ENCODE peak calls at places on chromosomes 3 and 15, in four cellular contexts. One of them, this sample, is unnamed.

GRCh38 chr3:100189444-100189964 is 71.3 kb upstream of the TBC1D23 start:
- DNase-seq in left ventricle myocardium inferior: no peak
- DNase-seq in tibial nerve: no peak
- DNase-seq in H9: no peak
- DNase-seq in this sample: no peak

GRCh38 chr15:101358895-101359294 is 63.8 kb upstream of the SNRPA1 start:
- DNase-seq in H9: no peak
- DNase-seq in tibial nerve: no peak
- DNase-seq in left ventricle myocardium inferior: peak; percentile 56
- DNase-seq in this sample: peak; percentile 19

GRCh38 chr15:74378853-74379252 is 11.4 kb upstream of the CYP11A1 start:
- DNase-seq in tibial nerve: no peak
- DNase-seq in left ventricle myocardium inferior: no peak
- DNase-seq in H9: peak; percentile 25
- DNase-seq in this sample: peak; percentile 40

GRCh38 chr15:31857194-31857593 is 173.1 kb upstream of the CHRNA7 start:
- DNase-seq in tibial nerve: no peak
- DNase-seq in H9: peak; percentile 47
- DNase-seq in left ventricle myocardium inferior: no peak
- DNase-seq in this sample: no peak

GRCh38 chr3:308597-309321 is 112.2 kb downstream of the CHL1 start:
- DNase-seq in left ventricle myocardium inferior: no peak
- DNase-seq in H9: no peak
- DNase-seq in tibial nerve: no peak
- DNase-seq in this sample: no peak

GRCh38 chr3:141372656-141373055 is 4.4 kb downstream of the ZBTB38 start:
- DNase-seq in tibial nerve: no peak
- DNase-seq in left ventricle myocardium inferior: no peak
- DNase-seq in H9: no peak
- DNase-seq in this sample: no peak

GRCh38 chr15:79858469-79858868 is 38.3 kb downstream of the MTHFS start:
- DNase-seq in tibial nerve: no peak
- DNase-seq in H9: no peak
- DNase-seq in left ventricle myocardium inferior: no peak
- DNase-seq in this sample: no peak

GRCh38 chr15:63933522-63933921 is 99.8 kb upstream of the HERC1 start:
- DNase-seq in left ventricle myocardium inferior: no peak
- DNase-seq in tibial nerve: no peak
- DNase-seq in H9: no peak
- DNase-seq in this sample: no peak

GRCh38 chr3:73236867-73237266 is 175.4 kb downstream of the EBLN2 start:
- DNase-seq in tibial nerve: no peak
- DNase-seq in H9: no peak
- DNase-seq in left ventricle myocardium inferior: no peak
- DNase-seq in this sample: no peak

GRCh38 chr3:126098391-126098858 is 14.5 kb upstream of the SLC41A3 start:
- DNase-seq in H9: no peak
- DNase-seq in tibial nerve: no peak
- DNase-seq in left ventricle myocardium inferior: no peak
- DNase-seq in this sample: peak; percentile 18
- H3K9me3 ChIP-seq in H9: peaks cover 15% of the 10 kb centered on the region
- H3K9me3 ChIP-seq in tibial nerve: peaks cover 23% of the 10 kb centered on the region
- H3K9me3 ChIP-seq in left ventricle myocardium inferior: peaks cover 20% of the 10 kb centered on the region
- H3K9me3 ChIP-seq in this sample: no peaks in the 10 kb centered on the region

DNA sequence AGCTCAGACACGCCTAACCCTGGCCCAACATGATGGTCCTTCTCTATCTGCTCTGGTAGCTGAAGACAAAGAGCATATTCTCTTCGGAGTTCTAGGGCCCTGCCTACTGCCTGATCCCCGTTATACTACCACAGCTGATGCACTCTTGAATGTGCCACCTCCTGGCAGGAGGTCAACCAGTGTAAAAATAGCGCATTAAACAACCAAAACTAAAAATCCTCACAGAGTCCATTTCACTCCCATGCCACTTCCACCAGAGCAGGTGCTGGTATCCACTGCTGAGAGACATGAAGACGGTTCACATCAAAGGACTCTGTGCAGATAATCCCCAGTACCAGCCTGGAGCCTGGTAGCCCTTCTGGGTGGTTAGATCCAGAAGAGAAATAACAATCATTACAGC is 44.5 kb downstream of the CEP70 start:
- DNase-seq in H9: no peak
- DNase-seq in tibial nerve: no peak
- DNase-seq in left ventricle myocardium inferior: no peak
- DNase-seq in this sample: no peak
- H3K9me3 ChIP-seq in H9: peaks cover 17% of the 10 kb centered on the region
- H3K9me3 ChIP-seq in tibial nerve: peaks cover 71% of the 10 kb centered on the region
- H3K9me3 ChIP-seq in left ventricle myocardium inferior: peaks cover 45% of the 10 kb centered on the region
- H3K9me3 ChIP-seq in this sample: peaks cover 9% of the 10 kb centered on the region

DNA sequence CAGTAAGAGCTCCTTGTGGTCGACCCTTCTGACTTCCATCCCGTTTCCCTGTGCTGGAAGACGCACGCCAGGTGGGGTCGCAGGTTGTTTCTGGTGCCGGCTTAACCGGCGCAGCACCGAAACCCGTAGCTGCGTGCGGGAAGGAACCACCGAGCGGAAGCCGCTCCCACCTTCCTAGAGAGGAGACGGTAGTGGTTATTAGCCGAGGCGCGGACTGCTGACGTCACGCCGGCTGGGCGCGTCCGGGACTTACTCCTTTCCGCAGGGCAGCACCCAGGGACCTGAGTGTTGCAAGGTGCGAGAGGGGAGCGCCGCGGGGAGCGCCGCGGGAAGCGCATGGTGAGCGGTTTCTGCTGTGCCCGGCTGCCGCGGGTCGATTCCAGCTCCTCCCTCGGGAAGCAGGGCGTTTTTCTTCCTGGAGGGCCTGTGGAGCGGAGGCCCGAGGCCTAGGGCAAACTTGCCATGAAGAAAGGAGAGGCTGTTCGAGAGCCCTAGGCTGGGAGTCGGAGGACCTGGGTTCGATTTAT is at the start of gene ZNF501:
- DNase-seq in tibial nerve: peak; percentile 80
- DNase-seq in H9: peak; percentile 95
- DNase-seq in left ventricle myocardium inferior: peak; percentile 96
- DNase-seq in this sample: peak; percentile 76
- H3K9me3 ChIP-seq in tibial nerve: peaks cover 75% of the 10 kb centered on the region
- H3K9me3 ChIP-seq in H9: peaks cover 51% of the 10 kb centered on the region
- H3K9me3 ChIP-seq in left ventricle myocardium inferior: peaks cover 93% of the 10 kb centered on the region
- H3K9me3 ChIP-seq in this sample: peaks cover 16% of the 10 kb centered on the region

DNA sequence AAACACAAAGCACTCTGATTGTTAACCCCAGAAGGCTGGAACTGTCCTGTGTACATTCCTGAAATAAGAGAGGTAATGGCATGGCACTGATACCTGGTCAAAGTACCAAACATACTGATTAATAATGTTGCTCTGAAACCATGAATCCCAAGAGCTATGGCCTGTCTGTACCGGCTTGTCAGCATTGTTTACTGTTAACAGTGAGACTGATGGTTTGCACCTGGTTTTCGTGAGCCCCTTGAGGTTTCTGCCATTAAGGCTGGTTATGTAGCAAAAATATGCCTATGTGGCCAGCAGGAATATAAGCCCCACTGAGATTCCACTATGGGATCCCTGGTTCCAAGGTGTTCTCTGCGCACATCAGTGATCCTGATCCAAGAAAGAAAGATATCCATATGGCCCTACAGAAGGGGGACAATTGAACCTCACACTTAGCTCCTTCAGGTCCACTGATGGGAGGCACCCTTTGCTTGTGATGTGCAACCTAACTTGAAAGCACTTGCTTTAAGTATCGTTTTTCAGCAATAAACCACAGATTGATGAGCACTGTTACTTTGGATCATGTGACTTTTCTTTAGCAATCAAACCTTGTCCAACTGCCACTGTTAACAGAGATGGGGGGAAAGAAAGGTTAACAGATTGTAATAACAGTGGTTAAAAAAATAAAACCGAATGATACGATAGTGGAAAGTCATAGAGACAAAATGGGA is 65.2 kb downstream of the TBL1XR1 start:
- DNase-seq in left ventricle myocardium inferior: no peak
- DNase-seq in tibial nerve: no peak
- DNase-seq in H9: no peak
- DNase-seq in this sample: no peak
- H3K9me3 ChIP-seq in left ventricle myocardium inferior: no peaks in the 10 kb centered on the region
- H3K9me3 ChIP-seq in tibial nerve: no peaks in the 10 kb centered on the region
- H3K9me3 ChIP-seq in H9: no peaks in the 10 kb centered on the region
- H3K9me3 ChIP-seq in this sample: no peaks in the 10 kb centered on the region

GRCh38 chr15:20386198-20386597 is 155.4 kb downstream of the GOLGA6L6 start:
- DNase-seq in tibial nerve: no peak
- DNase-seq in left ventricle myocardium inferior: no peak
- DNase-seq in H9: no peak
- DNase-seq in this sample: no peak
- H3K9me3 ChIP-seq in tibial nerve: peaks cover 9% of the 10 kb centered on the region
- H3K9me3 ChIP-seq in left ventricle myocardium inferior: peaks cover 45% of the 10 kb centered on the region
- H3K9me3 ChIP-seq in H9: peaks cover 84% of the 10 kb centered on the region
- H3K9me3 ChIP-seq in this sample: no peaks in the 10 kb centered on the region

This sample was measured in SJSA1.